ENCODE peak calls at places on chromosomes 13 and 19, in ten cellular contexts. T is progenitor cell of endocrine pancreas; F is H9; B is neural crest cell; A is stomach; Z is CD8-positive, alpha-beta T cell; H is neural progenitor cell; M is WTC11; G is lower leg skin; W is fibroblast of lung. J is an unnamed sample.

GRCh38 chr13:50914848-50915247 is 5.3 kb downstream of the RNASEH2B start:
- DNase-seq in T (no peak), F (no peak), B (no peak), A (no peak), Z (no peak), H (no peak), M (no peak), G (no peak), W (no peak), J (no peak)

GRCh38 chr13:105063676-105064075 is 1471.8 kb downstream of the EFNB2 start:
- DNase-seq in T (no peak), F (no peak), B (no peak), A (no peak), Z (no peak), H (no peak), M (no peak), G (no peak), W (no peak), J (no peak)

GRCh38 chr13:67574320-67575233 is 344.4 kb upstream of the PCDH9 start:
- DNase-seq in T (no peak), F (no peak), B (no peak), A (no peak), Z (no peak), H (no peak), M (no peak), G (no peak), W (peak; percentile 47), J (no peak)

GRCh38 chr13:106530209-106530906 is 5.1 kb downstream of the EFNB2 start:
- DNase-seq in T (no peak), F (no peak), B (no peak), A (no peak), Z (no peak), H (peak; percentile 46), M (no peak), G (no peak), W (no peak), J (no peak)

GRCh38 chr19:3699071-3699740 is 1.1 kb downstream of the PIP5K1C start:
- DNase-seq in T (no peak), F (no peak), B (no peak), A (no peak), Z (no peak), H (peak; percentile 39), M (no peak), G (peak; percentile 85), W (peak; percentile 53), J (no peak)

GRCh38 chr13:88926890-88927502 is 1255.8 kb downstream of the SLITRK5 start:
- DNase-seq in T (no peak), F (no peak), B (no peak), A (no peak), Z (no peak), H (no peak), M (no peak), G (peak; percentile 65), W (no peak), J (no peak)

GRCh38 chr19:16588089-16588823 is 16.0 kb upstream of the SLC35E1 start:
- DNase-seq in T (no peak), F (peak; percentile 45), B (no peak), A (no peak), Z (peak; percentile 47), H (no peak), M (no peak), G (no peak), W (peak; percentile 13), J (no peak)

GRCh38 chr19:38900220-38900629 is 456 bp downstream of the NFKBIB start:
- DNase-seq in T (no peak), F (no peak), B (no peak), A (no peak), Z (no peak), H (no peak), M (no peak), G (no peak), W (no peak), J (no peak)

GRCh38 chr13:51191743-51192142 is 30.5 kb upstream of the FAM124A start:
- DNase-seq in T (no peak), F (no peak), B (no peak), A (no peak), Z (no peak), H (no peak), M (no peak), G (no peak), W (no peak), J (no peak)

GRCh38 chr19:1860133-1860775 is 3.1 kb downstream of the KLF16 start:
- DNase-seq in T (no peak), F (no peak), B (no peak), A (no peak), Z (no peak), H (peak; percentile 86), M (peak; percentile 48), G (no peak), W (peak; percentile 79), J (peak; percentile 67)

GRCh38 chr19:28710278-28710677 is 502.7 kb downstream of the UQCRFS1 start:
- DNase-seq in T (no peak), F (no peak), B (no peak), A (no peak), Z (no peak), H (peak; percentile 73), M (no peak), G (no peak), W (peak; percentile 81), J (no peak)

GRCh38 chr13:111409413-111409812 is 89.0 kb downstream of the TEX29 start:
- DNase-seq in T (no peak), F (no peak), B (no peak), A (no peak), Z (no peak), H (no peak), M (no peak), G (no peak), W (no peak), J (no peak)

GRCh38 chr19:44657211-44657921 is 13.7 kb downstream of the PVR start:
- DNase-seq in T (peak; percentile 70), F (peak; percentile 86), B (peak; percentile 79), A (peak; percentile 71), Z (peak; percentile 41), H (peak; percentile 81), M (peak; percentile 90), G (peak; percentile 89), W (peak; percentile 75), J (peak; percentile 88)

GRCh38 chr19:19406878-19407639 is 1.6 kb downstream of the GATAD2A start:
- DNase-seq in T (no peak), F (no peak), B (no peak), A (peak; percentile 59), Z (no peak), H (peak; percentile 28), M (no peak), G (no peak), W (peak; percentile 55), J (no peak)

GRCh38 chr13:112740502-112741131 is 50.8 kb downstream of the ATP11A start:
- DNase-seq in T (no peak), F (no peak), B (no peak), A (peak; percentile 45), Z (no peak), H (no peak), M (no peak), G (peak; percentile 92), W (peak; percentile 89), J (no peak)

GRCh38 chr13:112742583-112742982 is 52.7 kb downstream of the ATP11A start:
- DNase-seq in T (no peak), F (no peak), B (no peak), A (no peak), Z (no peak), H (no peak), M (no peak), G (no peak), W (no peak), J (no peak)

GRCh38 chr13:112743451-112744305 is 53.8 kb downstream of the ATP11A start:
- DNase-seq in T (no peak), F (no peak), B (no peak), A (no peak), Z (no peak), H (no peak), M (no peak), G (no peak), W (no peak), J (no peak)

GRCh38 chr13:112741185-112741755 is 51.4 kb downstream of the ATP11A start:
- DNase-seq in T (no peak), F (no peak), B (no peak), A (no peak), Z (no peak), H (no peak), M (no peak), G (no peak), W (no peak), J (no peak)

DNA sequence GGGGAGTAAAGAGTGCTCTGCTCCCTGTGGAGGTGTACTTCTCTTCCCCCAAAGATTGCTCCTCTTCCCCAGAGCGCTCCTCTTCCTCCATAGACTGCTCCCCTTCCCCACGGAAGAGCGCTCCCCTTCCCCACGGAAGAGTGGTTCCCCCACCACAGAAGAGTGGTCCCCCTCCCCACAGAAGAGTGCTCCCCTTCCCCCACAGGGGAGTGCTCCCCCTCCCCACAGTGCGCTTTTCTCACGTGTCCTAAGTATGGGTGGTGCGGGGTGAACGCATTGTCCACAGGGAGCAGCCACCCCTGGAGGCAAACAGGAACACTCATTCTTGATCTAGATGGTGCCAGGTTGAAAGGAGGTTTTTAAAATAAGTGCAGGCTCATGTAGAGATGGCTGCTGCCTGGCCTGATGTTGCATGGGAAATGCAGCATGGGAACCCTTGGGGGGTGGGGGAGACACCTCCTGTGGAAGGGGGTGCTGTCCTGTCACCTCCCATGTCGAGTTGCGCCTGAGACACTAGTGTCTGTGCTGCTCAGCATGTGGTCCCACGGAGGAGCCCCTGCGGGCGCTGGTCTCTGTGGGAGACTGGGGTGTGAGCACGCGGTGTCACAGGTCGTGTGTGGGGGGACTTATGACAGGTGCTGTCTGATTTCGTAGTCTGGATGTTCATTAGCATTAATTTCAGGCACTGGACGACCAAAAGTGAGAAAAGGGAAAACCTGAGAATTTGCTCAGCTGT is 52.2 kb downstream of the ATP11A start:
- DNase-seq in T (no peak), F (no peak), B (no peak), A (no peak), Z (no peak), H (no peak), M (no peak), G (no peak), W (no peak), J (no peak)
- TF ChIP-seq CTCF in T (no peak), F (no peak), B (no peak), A (no peak), Z (no peak), H (no peak), M (no peak), G (no peak), W (no peak), J (no peak)

GRCh38 chr13:32164622-32165268 is 133.2 kb downstream of the FRY start:
- DNase-seq in T (peak; percentile 14), F (peak; percentile 71), B (peak; percentile 32), A (no peak), Z (no peak), H (peak; percentile 81), M (peak; percentile 46), G (no peak), W (peak; percentile 80), J (peak; percentile 40)
- TF ChIP-seq CTCF in T (peak; percentile 65), F (peak; percentile 89), B (peak; percentile 75), A (peak; percentile 32), Z (no peak), H (peak; percentile 75), M (peak; percentile 79), G (no peak), W (peak; percentile 76), J (peak; percentile 85)

GRCh38 chr19:48588670-48589399 is 17.7 kb upstream of the SPACA4 start:
- DNase-seq in T (peak; percentile 89), F (peak; percentile 91), B (peak; percentile 98), A (peak; percentile 96), Z (peak; percentile 75), H (peak; percentile 95), M (peak; percentile 96), G (peak; percentile 98), W (peak; percentile 81), J (peak; percentile 96)
- TF ChIP-seq CTCF in T (peak; percentile 92), F (peak; percentile 98), B (peak; percentile 97), A (peak; percentile 90), Z (peak; percentile 92), H (peak; percentile 97), M (peak; percentile 92), G (peak; percentile 94), W (peak; percentile 90), J (peak; percentile 96)

GRCh38 chr13:29266261-29266660 is 329.2 kb downstream of the SLC7A1 start:
- DNase-seq in T (no peak), F (no peak), B (no peak), A (no peak), Z (no peak), H (no peak), M (no peak), G (no peak), W (no peak), J (no peak)
- TF ChIP-seq CTCF in T (no peak), F (peak; percentile 15), B (no peak), A (no peak), Z (no peak), H (peak; percentile 7), M (no peak), G (no peak), W (no peak), J (no peak)

J was measured in glutamatergic neuron.